ENCODE peak calls at places on chromosomes 3 and 15, in ten cellular contexts. One of them, this sample, is unnamed.

GRCh38 chr3:147377412-147378185 is 28.7 kb downstream of the ZIC4 start:
- DNase-seq in IMR-90: no peak
- DNase-seq in neural progenitor cell: peak; percentile 72
- DNase-seq in fibroblast of lung: no peak
- DNase-seq in A549: no peak
- DNase-seq in PC-3: no peak
- DNase-seq in H9: peak; percentile 90
- DNase-seq in K562: no peak
- DNase-seq in endothelial cell of umbilical vein: no peak
- DNase-seq in OCI-LY7: no peak
- DNase-seq in this sample: no peak

GRCh38 chr3:44108481-44108880 is 133.2 kb upstream of the TOPAZ1 start:
- DNase-seq in IMR-90: no peak
- DNase-seq in neural progenitor cell: no peak
- DNase-seq in fibroblast of lung: no peak
- DNase-seq in A549: no peak
- DNase-seq in PC-3: no peak
- DNase-seq in H9: no peak
- DNase-seq in K562: no peak
- DNase-seq in endothelial cell of umbilical vein: no peak
- DNase-seq in OCI-LY7: no peak
- DNase-seq in this sample: no peak

GRCh38 chr3:14338898-14339458 is 63.4 kb upstream of the SLC6A6 start:
- DNase-seq in IMR-90: no peak
- DNase-seq in neural progenitor cell: no peak
- DNase-seq in fibroblast of lung: no peak
- DNase-seq in A549: no peak
- DNase-seq in PC-3: no peak
- DNase-seq in H9: no peak
- DNase-seq in K562: no peak
- DNase-seq in endothelial cell of umbilical vein: no peak
- DNase-seq in OCI-LY7: no peak
- DNase-seq in this sample: no peak

GRCh38 chr15:69391046-69391757 is 22.9 kb upstream of the KIF23 start:
- DNase-seq in IMR-90: no peak
- DNase-seq in neural progenitor cell: no peak
- DNase-seq in fibroblast of lung: no peak
- DNase-seq in A549: no peak
- DNase-seq in PC-3: peak; percentile 73
- DNase-seq in H9: no peak
- DNase-seq in K562: no peak
- DNase-seq in endothelial cell of umbilical vein: no peak
- DNase-seq in OCI-LY7: no peak
- DNase-seq in this sample: no peak

GRCh38 chr3:135966349-135966695 is 794 bp downstream of the PPP2R3A start:
- DNase-seq in IMR-90: no peak
- DNase-seq in neural progenitor cell: peak; percentile 73
- DNase-seq in fibroblast of lung: peak; percentile 53
- DNase-seq in A549: no peak
- DNase-seq in PC-3: no peak
- DNase-seq in H9: no peak
- DNase-seq in K562: no peak
- DNase-seq in endothelial cell of umbilical vein: no peak
- DNase-seq in OCI-LY7: no peak
- DNase-seq in this sample: no peak

GRCh38 chr15:98321916-98322315 is 326.4 kb upstream of the IGF1R start:
- DNase-seq in IMR-90: no peak
- DNase-seq in neural progenitor cell: no peak
- DNase-seq in fibroblast of lung: no peak
- DNase-seq in A549: no peak
- DNase-seq in PC-3: no peak
- DNase-seq in H9: no peak
- DNase-seq in K562: no peak
- DNase-seq in endothelial cell of umbilical vein: no peak
- DNase-seq in OCI-LY7: no peak
- DNase-seq in this sample: no peak

GRCh38 chr3:185561374-185561943 is 9.1 kb upstream of the LIPH start:
- DNase-seq in IMR-90: no peak
- DNase-seq in neural progenitor cell: no peak
- DNase-seq in fibroblast of lung: no peak
- DNase-seq in A549: no peak
- DNase-seq in PC-3: no peak
- DNase-seq in H9: peak; percentile 44
- DNase-seq in K562: no peak
- DNase-seq in endothelial cell of umbilical vein: no peak
- DNase-seq in OCI-LY7: no peak
- DNase-seq in this sample: no peak

GRCh38 chr3:37921025-37921424 is 59.3 kb downstream of the CTDSPL start:
- DNase-seq in IMR-90: no peak
- DNase-seq in neural progenitor cell: no peak
- DNase-seq in fibroblast of lung: no peak
- DNase-seq in A549: no peak
- DNase-seq in PC-3: no peak
- DNase-seq in H9: no peak
- DNase-seq in K562: no peak
- DNase-seq in endothelial cell of umbilical vein: no peak
- DNase-seq in OCI-LY7: no peak
- DNase-seq in this sample: no peak

GRCh38 chr15:48084759-48085420 is 35.9 kb upstream of the SLC24A5 start:
- DNase-seq in IMR-90: peak; percentile 50
- DNase-seq in neural progenitor cell: peak; percentile 68
- DNase-seq in fibroblast of lung: peak; percentile 68
- DNase-seq in A549: no peak
- DNase-seq in PC-3: peak; percentile 37
- DNase-seq in H9: peak; percentile 46
- DNase-seq in K562: peak; percentile 0
- DNase-seq in endothelial cell of umbilical vein: peak; percentile 18
- DNase-seq in OCI-LY7: peak; percentile 23
- DNase-seq in this sample: no peak

GRCh38 chr3:59510576-59510975 is 460.8 kb upstream of the CFAP20DC start:
- DNase-seq in IMR-90: no peak
- DNase-seq in neural progenitor cell: no peak
- DNase-seq in fibroblast of lung: no peak
- DNase-seq in A549: no peak
- DNase-seq in PC-3: peak; percentile 8
- DNase-seq in H9: no peak
- DNase-seq in K562: no peak
- DNase-seq in endothelial cell of umbilical vein: no peak
- DNase-seq in OCI-LY7: no peak
- DNase-seq in this sample: no peak

GRCh38 chr15:55742498-55742926 is 440 bp downstream of the PRTG start:
- DNase-seq in IMR-90: peak; percentile 22
- DNase-seq in neural progenitor cell: peak; percentile 66
- DNase-seq in fibroblast of lung: peak; percentile 42
- DNase-seq in A549: peak; percentile 41
- DNase-seq in PC-3: no peak
- DNase-seq in H9: no peak
- DNase-seq in K562: peak; percentile 6
- DNase-seq in endothelial cell of umbilical vein: peak; percentile 65
- DNase-seq in OCI-LY7: no peak
- DNase-seq in this sample: no peak
- TF ChIP-seq CTCF in IMR-90: no peak
- TF ChIP-seq CTCF in neural progenitor cell: no peak
- TF ChIP-seq CTCF in fibroblast of lung: no peak
- TF ChIP-seq CTCF in A549: no peak
- TF ChIP-seq CTCF in PC-3: no peak
- TF ChIP-seq CTCF in H9: no peak
- TF ChIP-seq CTCF in K562: no peak
- TF ChIP-seq CTCF in endothelial cell of umbilical vein: no peak
- TF ChIP-seq CTCF in OCI-LY7: no peak
- TF ChIP-seq CTCF in this sample: no peak

GRCh38 chr3:70868561-70868960 is 556.1 kb upstream of the MDFIC2 start:
- DNase-seq in IMR-90: no peak
- DNase-seq in neural progenitor cell: no peak
- DNase-seq in fibroblast of lung: no peak
- DNase-seq in A549: no peak
- DNase-seq in PC-3: no peak
- DNase-seq in H9: no peak
- DNase-seq in K562: no peak
- DNase-seq in endothelial cell of umbilical vein: no peak
- DNase-seq in OCI-LY7: no peak
- DNase-seq in this sample: no peak

GRCh38 chr3:70876154-70876553 is 563.7 kb upstream of the MDFIC2 start:
- DNase-seq in IMR-90: no peak
- DNase-seq in neural progenitor cell: no peak
- DNase-seq in fibroblast of lung: no peak
- DNase-seq in A549: no peak
- DNase-seq in PC-3: no peak
- DNase-seq in H9: no peak
- DNase-seq in K562: no peak
- DNase-seq in endothelial cell of umbilical vein: no peak
- DNase-seq in OCI-LY7: no peak
- DNase-seq in this sample: no peak

GRCh38 chr3:70870576-70870975 is 558.1 kb upstream of the MDFIC2 start:
- DNase-seq in IMR-90: no peak
- DNase-seq in neural progenitor cell: no peak
- DNase-seq in fibroblast of lung: no peak
- DNase-seq in A549: no peak
- DNase-seq in PC-3: no peak
- DNase-seq in H9: no peak
- DNase-seq in K562: no peak
- DNase-seq in endothelial cell of umbilical vein: no peak
- DNase-seq in OCI-LY7: no peak
- DNase-seq in this sample: no peak

GRCh38 chr3:70871909-70872656 is 559.6 kb upstream of the MDFIC2 start:
- DNase-seq in IMR-90: peak; percentile 93
- DNase-seq in neural progenitor cell: no peak
- DNase-seq in fibroblast of lung: peak; percentile 93
- DNase-seq in A549: no peak
- DNase-seq in PC-3: peak; percentile 35
- DNase-seq in H9: no peak
- DNase-seq in K562: no peak
- DNase-seq in endothelial cell of umbilical vein: no peak
- DNase-seq in OCI-LY7: no peak
- DNase-seq in this sample: no peak

DNA sequence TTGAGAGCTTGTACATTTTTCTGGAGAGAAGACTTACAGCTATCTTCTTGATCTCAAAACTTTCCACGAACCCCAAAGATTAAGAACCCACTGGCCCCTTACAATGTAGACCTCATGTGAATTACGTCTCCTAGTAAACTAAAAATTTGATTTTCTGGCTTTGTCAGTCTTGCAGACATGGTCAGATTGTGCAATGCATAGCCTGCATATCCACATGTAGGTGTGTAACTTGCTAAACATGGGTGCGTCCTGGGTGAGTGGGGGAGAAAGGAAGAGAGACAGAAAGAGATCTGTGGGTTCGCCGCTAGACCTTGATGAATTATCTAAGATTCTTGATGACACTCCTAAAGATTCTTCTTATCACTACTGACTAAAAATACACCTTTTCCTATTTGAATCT is 561.2 kb upstream of the MDFIC2 start:
- DNase-seq in IMR-90: no peak
- DNase-seq in neural progenitor cell: no peak
- DNase-seq in fibroblast of lung: no peak
- DNase-seq in A549: no peak
- DNase-seq in PC-3: no peak
- DNase-seq in H9: no peak
- DNase-seq in K562: no peak
- DNase-seq in endothelial cell of umbilical vein: no peak
- DNase-seq in OCI-LY7: no peak
- DNase-seq in this sample: no peak
- H3K4me2 ChIP-seq in IMR-90: no peak overlapping the region
- H3K4me2 ChIP-seq in neural progenitor cell: no peak overlapping the region
- H3K4me2 ChIP-seq in fibroblast of lung: no peak overlapping the region
- H3K4me2 ChIP-seq in A549: no peak overlapping the region
- H3K4me2 ChIP-seq in PC-3: no peak overlapping the region
- H3K4me2 ChIP-seq in H9: no peak overlapping the region
- H3K4me2 ChIP-seq in K562: no peak overlapping the region
- H3K4me2 ChIP-seq in endothelial cell of umbilical vein: no peak overlapping the region
- H3K4me2 ChIP-seq in OCI-LY7: no peak overlapping the region
- H3K4me2 ChIP-seq in this sample: no peak overlapping the region

GRCh38 chr3:161405836-161406235 is 34.5 kb upstream of the SPTSSB start:
- DNase-seq in IMR-90: no peak
- DNase-seq in neural progenitor cell: no peak
- DNase-seq in fibroblast of lung: no peak
- DNase-seq in A549: no peak
- DNase-seq in PC-3: no peak
- DNase-seq in H9: no peak
- DNase-seq in K562: no peak
- DNase-seq in endothelial cell of umbilical vein: no peak
- DNase-seq in OCI-LY7: no peak
- DNase-seq in this sample: no peak

GRCh38 chr3:161406594-161407555 is 35.6 kb upstream of the SPTSSB start:
- DNase-seq in IMR-90: no peak
- DNase-seq in neural progenitor cell: no peak
- DNase-seq in fibroblast of lung: no peak
- DNase-seq in A549: no peak
- DNase-seq in PC-3: peak; percentile 81
- DNase-seq in H9: no peak
- DNase-seq in K562: no peak
- DNase-seq in endothelial cell of umbilical vein: no peak
- DNase-seq in OCI-LY7: no peak
- DNase-seq in this sample: peak; percentile 73

GRCh38 chr3:161409858-161410257 is 38.5 kb upstream of the SPTSSB start:
- DNase-seq in IMR-90: no peak
- DNase-seq in neural progenitor cell: no peak
- DNase-seq in fibroblast of lung: no peak
- DNase-seq in A549: no peak
- DNase-seq in PC-3: peak; percentile 86
- DNase-seq in H9: no peak
- DNase-seq in K562: no peak
- DNase-seq in endothelial cell of umbilical vein: no peak
- DNase-seq in OCI-LY7: no peak
- DNase-seq in this sample: no peak

GRCh38 chr3:161412117-161412516 is 40.8 kb upstream of the SPTSSB start:
- DNase-seq in IMR-90: no peak
- DNase-seq in neural progenitor cell: no peak
- DNase-seq in fibroblast of lung: no peak
- DNase-seq in A549: no peak
- DNase-seq in PC-3: peak; percentile 98
- DNase-seq in H9: no peak
- DNase-seq in K562: no peak
- DNase-seq in endothelial cell of umbilical vein: no peak
- DNase-seq in OCI-LY7: no peak
- DNase-seq in this sample: no peak

GRCh38 chr3:161409069-161409468 is 37.8 kb upstream of the SPTSSB start:
- DNase-seq in IMR-90: peak; percentile 23
- DNase-seq in neural progenitor cell: peak; percentile 74
- DNase-seq in fibroblast of lung: peak; percentile 62
- DNase-seq in A549: peak; percentile 14
- DNase-seq in PC-3: peak; percentile 94
- DNase-seq in H9: no peak
- DNase-seq in K562: peak; percentile 44
- DNase-seq in endothelial cell of umbilical vein: peak; percentile 61
- DNase-seq in OCI-LY7: peak; percentile 21
- DNase-seq in this sample: peak; percentile 45
- TF ChIP-seq CTCF in IMR-90: peak; percentile 65
- TF ChIP-seq CTCF in neural progenitor cell: peak; percentile 56
- TF ChIP-seq CTCF in fibroblast of lung: peak; percentile 64
- TF ChIP-seq CTCF in A549: peak; percentile 74
- TF ChIP-seq CTCF in PC-3: peak; percentile 92
- TF ChIP-seq CTCF in H9: peak; percentile 65
- TF ChIP-seq CTCF in K562: peak; percentile 37
- TF ChIP-seq CTCF in endothelial cell of umbilical vein: peak; percentile 48
- TF ChIP-seq CTCF in OCI-LY7: peak; percentile 76
- TF ChIP-seq CTCF in this sample: peak; percentile 69

DNA sequence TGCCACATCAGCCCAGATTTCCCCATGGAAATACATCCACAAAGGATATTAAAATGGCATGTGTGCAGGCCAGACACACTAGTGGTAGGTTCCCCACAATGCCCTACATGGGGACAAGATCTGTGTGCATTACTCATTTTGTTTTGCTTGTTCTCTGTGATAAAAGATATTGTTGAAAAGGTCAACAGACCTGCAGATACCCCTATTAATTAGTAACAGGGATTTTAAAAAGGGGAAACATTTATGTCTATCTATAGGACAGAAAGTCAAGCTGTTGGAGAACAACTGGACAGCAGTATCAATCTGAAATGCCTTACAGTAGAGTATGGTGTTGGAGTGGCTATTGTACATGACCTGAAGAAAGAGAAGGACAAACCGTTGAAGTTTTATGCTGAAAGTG is 596.0 kb upstream of the GRM7 start:
- DNase-seq in IMR-90: no peak
- DNase-seq in neural progenitor cell: no peak
- DNase-seq in fibroblast of lung: no peak
- DNase-seq in A549: no peak
- DNase-seq in PC-3: no peak
- DNase-seq in H9: no peak
- DNase-seq in K562: no peak
- DNase-seq in endothelial cell of umbilical vein: no peak
- DNase-seq in OCI-LY7: no peak
- DNase-seq in this sample: no peak
- H3K4me2 ChIP-seq in IMR-90: no peak overlapping the region
- H3K4me2 ChIP-seq in neural progenitor cell: no peak overlapping the region
- H3K4me2 ChIP-seq in fibroblast of lung: no peak overlapping the region
- H3K4me2 ChIP-seq in A549: no peak overlapping the region
- H3K4me2 ChIP-seq in PC-3: no peak overlapping the region
- H3K4me2 ChIP-seq in H9: no peak overlapping the region
- H3K4me2 ChIP-seq in K562: no peak overlapping the region
- H3K4me2 ChIP-seq in endothelial cell of umbilical vein: no peak overlapping the region
- H3K4me2 ChIP-seq in OCI-LY7: no peak overlapping the region
- H3K4me2 ChIP-seq in this sample: no peak overlapping the region